ENCODE peak calls at places on chromosomes 1 and 21, in ten cellular contexts. E, Q, W, R, Z, T, N, B, H and M are unnamed samples.

GRCh38 chr21:36103434-36103833 is 31.4 kb upstream of the CBR3 start:
- DNase-seq in Q (no peak), W (no peak), Z (no peak), E (no peak), B (no peak), R (no peak), H (no peak), N (no peak), T (no peak), M (no peak)

GRCh38 chr1:229582011-229582694 is 23.6 kb upstream of the ABCB10 start:
- DNase-seq in Q (no peak), R (no peak), H (no peak), B (no peak), Z (no peak), N (no peak), E (no peak), W (no peak), T (no peak), M (peak)

GRCh38 chr1:233802611-233803010 is 101.9 kb upstream of the SLC35F3 start:
- DNase-seq in N (no peak), T (no peak), Z (no peak), H (no peak), E (no peak), B (no peak), Q (no peak), W (no peak), R (no peak), M (no peak)

GRCh38 chr1:228873714-228874113 is 138.4 kb downstream of the RHOU start:
- DNase-seq in R (no peak), T (no peak), H (no peak), B (no peak), N (no peak), W (no peak), Z (no peak), Q (no peak), E (no peak), M (no peak)

GRCh38 chr21:37829447-37829846 is 86.8 kb downstream of the KCNJ6 start:
- DNase-seq in B (no peak), W (peak), Q (peak), E (no peak), H (no peak), Z (no peak), R (no peak), T (peak), N (no peak), M (peak)

GRCh38 chr21:35932232-35932911 is 128.0 kb downstream of the SETD4 start:
- DNase-seq in H (no peak), Z (peak), Q (peak), E (peak), N (no peak), T (peak), B (no peak), W (peak), R (peak), M (peak)

GRCh38 chr21:43937051-43937832 is 72.2 kb downstream of the AGPAT3 start:
- DNase-seq in Z (no peak), T (no peak), B (no peak), N (no peak), H (no peak), R (no peak), E (no peak), W (no peak), Q (no peak), M (no peak)

GRCh38 chr1:55316494-55316893 is 101.3 kb upstream of the USP24 start:
- DNase-seq in Z (no peak), H (no peak), N (no peak), E (no peak), B (no peak), R (no peak), W (no peak), T (no peak), Q (no peak), M (no peak)

GRCh38 chr1:202283991-202284390 is 57.7 kb downstream of the UBE2T start:
- DNase-seq in E (no peak), Q (peak), H (no peak), R (no peak), W (peak), B (no peak), N (no peak), T (peak), Z (no peak), M (no peak)

GRCh38 chr21:28444567-28444966 is 548.1 kb downstream of the LTN1 start:
- DNase-seq in E (no peak), T (no peak), R (no peak), H (no peak), Z (no peak), W (no peak), N (no peak), Q (no peak), B (no peak), M (no peak)

GRCh38 chr1:226406401-226406881 is 1.5 kb downstream of the PARP1 start:
- DNase-seq in W (no peak), Z (no peak), Q (no peak), T (peak), E (peak), H (no peak), B (no peak), R (no peak), N (no peak), M (peak)

GRCh38 chr21:36471254-36471723 is 8.6 kb downstream of the CLDN14 start:
- DNase-seq in W (no peak), R (no peak), B (no peak), E (no peak), Z (no peak), Q (peak), H (no peak), N (no peak), T (no peak), M (no peak)

GRCh38 chr1:115324649-115325420 is 13.2 kb downstream of the NGF start:
- DNase-seq in H (no peak), B (no peak), Q (no peak), E (no peak), W (no peak), R (no peak), T (no peak), N (no peak), Z (no peak), M (no peak)